ENCODE peak calls at places on chromosome 16, in eight cellular contexts. E, U, C, N, A, R, V and X are unnamed samples.

GRCh38 chr16:57802635-57803412 is 533 bp upstream of the KIFC3 start:
- DNase-seq in N (no peak), E (peak; percentile 28), V (no peak), C (peak; percentile 27), U (no peak), A (peak; percentile 85), R (no peak), X (no peak)

GRCh38 chr16:5633845-5634440 is 536.3 kb upstream of the EEF2KMT start:
- DNase-seq in V (no peak), E (no peak), A (peak; percentile 49), N (no peak), R (no peak), U (peak; percentile 20), C (no peak), X (peak; percentile 49)

GRCh38 chr16:85994492-85995433 is 95.8 kb downstream of the IRF8 start:
- DNase-seq in C (no peak), E (no peak), V (no peak), A (no peak), U (no peak), N (no peak), R (peak; percentile 5), X (no peak)

GRCh38 chr16:30535777-30536190 is 1.1 kb upstream of the ZNF747 start:
- DNase-seq in C (peak; percentile 75), A (peak; percentile 70), E (peak; percentile 59), N (peak; percentile 58), V (peak; percentile 45), R (peak; percentile 76), U (no peak), X (peak; percentile 86)

GRCh38 chr16:1188781-1189189 is 35.9 kb downstream of the CACNA1H start:
- DNase-seq in R (peak; percentile 13), V (peak; percentile 38), E (peak; percentile 89), N (peak; percentile 23), A (peak; percentile 37), U (no peak), C (peak; percentile 51), X (peak; percentile 66)

GRCh38 chr16:21610766-21611165 is 11.4 kb downstream of the METTL9 start:
- DNase-seq in N (no peak), E (no peak), V (no peak), R (no peak), A (no peak), C (no peak), U (no peak), X (no peak)

GRCh38 chr16:77499373-77500285 is 64.8 kb upstream of the ADAMTS18 start:
- DNase-seq in R (peak; percentile 56), U (no peak), A (no peak), N (no peak), V (no peak), C (no peak), E (peak; percentile 27), X (peak; percentile 68)

GRCh38 chr16:2341456-2342447 is 1.2 kb upstream of the ABCA3 start:
- DNase-seq in R (no peak), N (no peak), U (no peak), C (no peak), V (no peak), E (peak; percentile 29), A (no peak), X (no peak)